ENCODE peak calls at places on chromosomes 2 and 18, in five cellular contexts. C is smooth muscle cell of the brain vasculature, F is NCI-H187, H is GM12891, J is islet precursor cell. Q is an unnamed sample.

GRCh38 chr2:68870215-68870614 is 982 bp downstream of the BMP10 start:
- DNase-seq in C (no peak), F (no peak), H (no peak), J (no peak), Q (no peak)

GRCh38 chr2:127623388-127624320 is 22.3 kb upstream of the GPR17 start:
- DNase-seq in C (no peak), F (no peak), H (no peak), J (peak), Q (no peak)

GRCh38 chr2:216904554-216904953 is 44.7 kb upstream of the TNP1 start:
- DNase-seq in C (no peak), F (no peak), H (no peak), J (no peak), Q (no peak)

GRCh38 chr2:43088148-43089073 is 138.0 kb downstream of the ZFP36L2 start:
- DNase-seq in C (no peak), F (no peak), H (no peak), J (no peak), Q (no peak)

GRCh38 chr18:79583426-79583825 is 96.2 kb upstream of the CTDP1 start:
- DNase-seq in C (no peak), F (no peak), H (no peak), J (peak), Q (no peak)

GRCh38 chr2:101127319-101128056 is 23.7 kb downstream of the TBC1D8 start:
- DNase-seq in C (no peak), F (no peak), H (no peak), J (no peak), Q (no peak)

GRCh38 chr18:22999212-22999611 is 66.1 kb downstream of the RBBP8 start:
- DNase-seq in C (no peak), F (no peak), H (no peak), J (no peak), Q (peak)

GRCh38 chr2:205908491-205909193 is 177.3 kb downstream of the INO80D start:
- DNase-seq in C (no peak), F (no peak), H (no peak), J (no peak), Q (no peak)

GRCh38 chr2:155377931-155378444 is 679.5 kb downstream of the KCNJ3 start:
- DNase-seq in C (no peak), F (no peak), H (no peak), J (no peak), Q (no peak)

GRCh38 chr2:184734338-184734737 is 136.0 kb downstream of the ZNF804A start:
- DNase-seq in C (no peak), F (no peak), H (no peak), J (no peak), Q (no peak)

GRCh38 chr18:71168576-71169145 is 879.8 kb downstream of the SOCS6 start:
- DNase-seq in C (no peak), F (no peak), H (no peak), J (no peak), Q (no peak)

GRCh38 chr2:128604045-128604444 is 285.4 kb upstream of the HS6ST1 start:
- DNase-seq in C (no peak), F (no peak), H (no peak), J (peak), Q (no peak)

GRCh38 chr2:239601880-239602279 is 201.1 kb upstream of the HDAC4 start:
- DNase-seq in C (no peak), F (no peak), H (no peak), J (no peak), Q (no peak)